ENCODE peak calls at places on chromosomes 4 and X, in seven cellular contexts. T is amygdala; U is activated CD8-positive, alpha-beta memory T cell treated with anti-CD3 and anti-CD28 coated beads, Interleukin-2, amount 50 U/mL, for 48 hours; D is kidney glomerular epithelial cell; X is T-cell; I is OCI-M1; H is central memory CD4-positive, alpha-beta T cell. N is an unnamed sample.

GRCh38 chr4:143618811-143619210 is 81.7 kb downstream of the FREM3 start:
- DNase-seq in H (no peak), D (no peak), I (peak; percentile 42), T (no peak), U (no peak), X (no peak), N (no peak)

GRCh38 chr4:54217642-54218486 is 11.2 kb upstream of the PDGFRA start:
- DNase-seq in H (peak; percentile 41), T (peak; percentile 72), I (peak; percentile 86), X (peak; percentile 51), D (peak; percentile 73), U (peak; percentile 60), N (peak; percentile 27)

GRCh38 chr4:98262431-98262830 is 1.2 kb downstream of the RAP1GDS1 start:
- DNase-seq in D (no peak), X (no peak), T (no peak), U (no peak), H (peak; percentile 6), I (peak; percentile 62), N (no peak)

GRCh38 chr4:73211968-73212367 is 46.6 kb downstream of the ANKRD17 start:
- DNase-seq in U (no peak), D (no peak), X (no peak), H (no peak), I (no peak), T (no peak), N (no peak)

GRCh38 chr4:168634276-168634802 is 137.5 kb downstream of the PALLD start:
- DNase-seq in U (no peak), X (peak; percentile 2), H (no peak), D (peak; percentile 100), I (peak; percentile 92), T (no peak), N (no peak)

GRCh38 chr4:183823394-183823793 is 81.7 kb upstream of the STOX2 start:
- DNase-seq in I (no peak), X (no peak), D (peak; percentile 92), T (no peak), H (no peak), U (no peak), N (no peak)

GRCh38 chrX:77658886-77659285 is 127.1 kb downstream of the ATRX start:
- DNase-seq in U (no peak), I (no peak), X (no peak), H (no peak), D (no peak), T (no peak), N (no peak)

GRCh38 chr4:53706422-53707032 is 115.2 kb upstream of the LNX1 start:
- DNase-seq in T (peak; percentile 5), D (peak; percentile 36), H (no peak), X (no peak), I (peak; percentile 71), U (no peak), N (peak; percentile 40)

GRCh38 chrX:153922932-153923857 is 2.9 kb downstream of the ARHGAP4 start:
- DNase-seq in X (no peak), T (peak; percentile 69), D (no peak), H (no peak), I (no peak), U (no peak), N (peak; percentile 22)

GRCh38 chr4:109787807-109788206 is 14.0 kb downstream of the CFI start:
- DNase-seq in D (no peak), U (no peak), T (no peak), X (no peak), I (no peak), H (no peak), N (no peak)

GRCh38 chr4:2450394-2451035 is 18.4 kb upstream of the RNF4 start:
- DNase-seq in H (no peak), U (no peak), X (no peak), D (no peak), T (no peak), I (no peak), N (no peak)

N was measured in GM06990.